ENCODE peak calls at places on chromosomes 11 and 22, in five cellular contexts. One of them, this sample, is unnamed.
A peak's percentile ranks its signal among the peaks of the same experiment; 100 is the strongest.

GRCh38 chr11:74685905-74686304 is 45.3 kb downstream of the CHRDL2 start:
- DNase-seq in K562: no peak
- DNase-seq in GM23338: no peak
- DNase-seq in SJSA1: no peak
- DNase-seq in substantia nigra: peak; percentile 27
- DNase-seq in this sample: no peak

GRCh38 chr22:26903030-26903856 is 245.9 kb downstream of the MIAT start:
- DNase-seq in K562: no peak
- DNase-seq in GM23338: peak; percentile 59
- DNase-seq in SJSA1: no peak
- DNase-seq in substantia nigra: peak; percentile 15
- DNase-seq in this sample: peak; percentile 47

GRCh38 chr11:34897171-34897870 is 18.9 kb downstream of the APIP start:
- DNase-seq in K562: no peak
- DNase-seq in GM23338: no peak
- DNase-seq in SJSA1: no peak
- DNase-seq in substantia nigra: no peak
- DNase-seq in this sample: no peak

GRCh38 chr11:94728541-94728940 is 39.6 kb upstream of the AMOTL1 start:
- DNase-seq in K562: no peak
- DNase-seq in GM23338: no peak
- DNase-seq in SJSA1: no peak
- DNase-seq in substantia nigra: no peak
- DNase-seq in this sample: no peak

GRCh38 chr22:43090130-43090789 is 1.1 kb upstream of the TTLL1 start:
- DNase-seq in K562: peak; percentile 84
- DNase-seq in GM23338: no peak
- DNase-seq in SJSA1: peak; percentile 77
- DNase-seq in substantia nigra: peak; percentile 16
- DNase-seq in this sample: peak; percentile 79

GRCh38 chr22:21041937-21042336 is 3.8 kb upstream of the LRRC74B start:
- DNase-seq in K562: no peak
- DNase-seq in GM23338: no peak
- DNase-seq in SJSA1: no peak
- DNase-seq in substantia nigra: no peak
- DNase-seq in this sample: peak; percentile 39

GRCh38 chr11:57513911-57514537 is 1.5 kb downstream of the SLC43A1 start:
- DNase-seq in K562: peak; percentile 56
- DNase-seq in GM23338: peak; percentile 81
- DNase-seq in SJSA1: no peak
- DNase-seq in substantia nigra: peak; percentile 31
- DNase-seq in this sample: no peak

GRCh38 chr11:12411806-12412727 is 34.7 kb downstream of the PARVA start:
- DNase-seq in K562: peak; percentile 73
- DNase-seq in GM23338: peak; percentile 90
- DNase-seq in SJSA1: peak; percentile 90
- DNase-seq in substantia nigra: peak; percentile 38
- DNase-seq in this sample: peak; percentile 78

GRCh38 chr11:92628401-92629292 is 340.8 kb upstream of the MTNR1B start:
- DNase-seq in K562: no peak
- DNase-seq in GM23338: no peak
- DNase-seq in SJSA1: no peak
- DNase-seq in substantia nigra: no peak
- DNase-seq in this sample: no peak

DNA sequence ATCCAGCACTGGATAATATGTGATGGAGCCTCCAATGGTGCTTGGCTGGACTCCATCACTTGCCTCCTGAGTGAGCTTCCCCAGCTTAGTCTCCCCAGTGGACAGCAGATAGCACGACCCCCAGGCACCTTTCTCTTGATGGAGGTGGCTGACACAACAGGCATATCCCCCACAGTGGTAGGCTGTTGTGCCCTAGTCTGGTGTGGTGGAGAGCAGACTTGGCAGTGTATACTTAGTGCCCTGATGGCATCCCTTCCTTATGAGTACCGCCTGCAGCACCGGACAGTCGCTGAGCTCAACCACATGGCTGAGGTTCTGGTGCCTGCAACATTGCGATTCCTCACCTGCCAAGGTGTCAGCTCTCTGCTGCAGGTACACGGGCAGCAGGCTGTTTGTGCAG is 50.1 kb downstream of the DNHD1 start:
- DNase-seq in K562: no peak
- DNase-seq in GM23338: no peak
- DNase-seq in SJSA1: no peak
- DNase-seq in substantia nigra: no peak
- DNase-seq in this sample: no peak
- H3K27ac ChIP-seq in K562: no peak overlapping the region
- H3K27ac ChIP-seq in GM23338: no peak overlapping the region
- H3K27ac ChIP-seq in SJSA1: no peak overlapping the region
- H3K27ac ChIP-seq in substantia nigra: no peak overlapping the region
- H3K27ac ChIP-seq in this sample: no peak overlapping the region

DNA sequence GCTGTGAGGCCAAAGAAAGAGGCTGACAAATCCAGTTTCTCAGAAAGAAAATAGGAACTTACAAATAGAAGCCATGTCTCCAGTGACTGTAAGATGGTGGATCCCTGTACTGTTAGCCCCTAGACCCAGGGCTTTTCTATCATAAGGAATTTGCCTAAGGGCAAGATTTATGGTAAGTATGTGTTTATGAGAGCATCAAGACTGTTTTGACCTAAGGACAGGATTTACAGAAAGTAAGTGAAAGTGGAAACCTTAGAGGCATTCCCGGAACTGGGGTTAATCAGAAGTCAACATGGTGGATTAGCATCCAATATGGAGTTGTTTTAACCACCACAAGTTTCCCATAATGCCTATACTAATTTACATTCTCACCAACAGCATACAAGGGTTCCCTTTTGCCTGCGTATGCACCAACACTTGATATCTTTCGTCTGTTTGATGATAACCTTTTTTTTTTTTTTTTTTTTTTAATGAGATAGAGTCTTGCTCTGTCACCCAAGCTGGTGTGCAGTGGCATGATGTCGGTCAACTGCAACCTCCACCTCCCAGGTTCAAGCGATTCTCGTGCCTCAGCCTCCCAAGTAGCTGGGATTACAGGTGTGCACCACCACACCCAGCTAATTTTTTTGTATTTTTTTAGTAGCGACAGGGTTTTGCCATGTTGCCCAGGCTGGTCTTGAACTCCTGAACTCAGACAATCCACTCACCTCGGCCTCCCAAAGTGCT is 40.2 kb downstream of the BIRC2 start:
- DNase-seq in K562: no peak
- DNase-seq in GM23338: no peak
- DNase-seq in SJSA1: no peak
- DNase-seq in substantia nigra: no peak
- DNase-seq in this sample: peak; percentile 21
- H3K27ac ChIP-seq in K562: peak overlapping the region; percentile 76
- H3K27ac ChIP-seq in GM23338: no peak overlapping the region
- H3K27ac ChIP-seq in SJSA1: no peak overlapping the region
- H3K27ac ChIP-seq in substantia nigra: no peak overlapping the region
- H3K27ac ChIP-seq in this sample: peak overlapping the region; percentile 44

DNA sequence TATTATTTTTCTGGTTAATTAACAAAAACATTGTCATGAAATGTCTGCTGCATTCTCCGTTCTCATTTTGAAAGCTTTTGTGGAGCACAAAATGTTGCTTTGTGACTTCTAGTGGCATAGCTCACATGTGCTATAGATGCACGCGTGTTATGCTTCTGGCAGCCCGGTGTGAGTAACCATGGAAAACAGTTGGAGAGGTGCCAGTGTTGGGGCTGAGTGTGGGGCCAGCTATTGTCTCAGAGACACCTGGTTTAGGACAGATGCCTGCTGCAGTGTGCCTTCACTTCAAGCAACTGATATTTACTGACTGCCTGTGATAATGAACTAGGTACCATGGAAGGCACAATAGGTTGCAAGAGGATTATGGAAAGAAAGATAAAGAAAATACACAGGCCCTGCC is 760.6 kb downstream of the NTM start:
- DNase-seq in K562: no peak
- DNase-seq in GM23338: no peak
- DNase-seq in SJSA1: no peak
- DNase-seq in substantia nigra: no peak
- DNase-seq in this sample: no peak
- H3K27ac ChIP-seq in K562: no peak overlapping the region
- H3K27ac ChIP-seq in GM23338: no peak overlapping the region
- H3K27ac ChIP-seq in SJSA1: no peak overlapping the region
- H3K27ac ChIP-seq in substantia nigra: no peak overlapping the region
- H3K27ac ChIP-seq in this sample: no peak overlapping the region

GRCh38 chr11:27234961-27235360 is 128.1 kb downstream of the CCDC34 start:
- DNase-seq in K562: no peak
- DNase-seq in GM23338: no peak
- DNase-seq in SJSA1: no peak
- DNase-seq in substantia nigra: no peak
- DNase-seq in this sample: no peak
- H3K27ac ChIP-seq in K562: no peak overlapping the region
- H3K27ac ChIP-seq in GM23338: no peak overlapping the region
- H3K27ac ChIP-seq in SJSA1: peak overlapping the region; percentile 4
- H3K27ac ChIP-seq in substantia nigra: no peak overlapping the region
- H3K27ac ChIP-seq in this sample: peak overlapping the region; percentile 90

GRCh38 chr11:100328626-100329340 is 358.3 kb upstream of the ARHGAP42 start:
- DNase-seq in K562: no peak
- DNase-seq in GM23338: peak; percentile 17
- DNase-seq in SJSA1: peak; percentile 34
- DNase-seq in substantia nigra: no peak
- DNase-seq in this sample: peak; percentile 27

GRCh38 chr11:100329352-100329751 is 357.7 kb upstream of the ARHGAP42 start:
- DNase-seq in K562: no peak
- DNase-seq in GM23338: no peak
- DNase-seq in SJSA1: no peak
- DNase-seq in substantia nigra: no peak
- DNase-seq in this sample: peak; percentile 46
- H3K27ac ChIP-seq in K562: no peak overlapping the region
- H3K27ac ChIP-seq in GM23338: no peak overlapping the region
- H3K27ac ChIP-seq in SJSA1: no peak overlapping the region
- H3K27ac ChIP-seq in substantia nigra: no peak overlapping the region
- H3K27ac ChIP-seq in this sample: no peak overlapping the region

GRCh38 chr22:19423906-19424500 is 7.5 kb downstream of the HIRA start:
- DNase-seq in K562: no peak
- DNase-seq in GM23338: no peak
- DNase-seq in SJSA1: no peak
- DNase-seq in substantia nigra: no peak
- DNase-seq in this sample: no peak
- H3K27ac ChIP-seq in K562: no peak overlapping the region
- H3K27ac ChIP-seq in GM23338: no peak overlapping the region
- H3K27ac ChIP-seq in SJSA1: no peak overlapping the region
- H3K27ac ChIP-seq in substantia nigra: no peak overlapping the region
- H3K27ac ChIP-seq in this sample: no peak overlapping the region